ENCODE peak calls at places on chromosomes 5 and 9, in eight cellular contexts. S is H9; U is IMR-90; G is neural progenitor cell; W is A549; D is CD8-positive, alpha-beta T cell; M is mucosa of descending colon; K is BE2C. N is an unnamed sample. For H3K4me1, the result is how much of the 10 kb centered on the place peaks cover.

GRCh38 chr5:95422842-95423241 is 31.7 kb downstream of the FAM81B start:
- DNase-seq in D (no peak), M (no peak), U (no peak), K (no peak), W (no peak), G (no peak), S (no peak), N (no peak)

GRCh38 chr5:141494761-141495455 is 6.0 kb downstream of the PCDHGC5 start:
- DNase-seq in W (no peak), U (peak), M (no peak), D (no peak), K (no peak), S (peak), G (peak), N (no peak)

GRCh38 chr5:127872494-127872893 is 169.3 kb downstream of the CCDC192 start:
- DNase-seq in W (no peak), M (no peak), S (no peak), U (no peak), K (no peak), D (no peak), G (no peak), N (no peak)

GRCh38 chr9:12166511-12166910 is 526.7 kb upstream of the TYRP1 start:
- DNase-seq in D (no peak), S (no peak), K (no peak), U (no peak), W (no peak), G (no peak), M (no peak), N (no peak)

GRCh38 chr5:92703991-92704390 is 877.0 kb downstream of the NR2F1-AS1 start:
- DNase-seq in G (no peak), U (peak), S (no peak), D (no peak), M (no peak), K (no peak), W (no peak), N (no peak)

GRCh38 chr5:27561408-27561807 is 523.0 kb upstream of the CDH9 start:
- DNase-seq in S (no peak), U (no peak), W (no peak), G (no peak), K (no peak), D (no peak), M (no peak), N (no peak)

GRCh38 chr5:21152611-21153010 is 1164.6 kb upstream of the CDH18 start:
- DNase-seq in G (no peak), W (peak), S (no peak), K (no peak), M (no peak), D (no peak), U (peak), N (no peak)

GRCh38 chr9:4680178-4680535 is 788 bp downstream of the CDC37L1 start:
- DNase-seq in M (no peak), D (no peak), U (no peak), W (no peak), S (no peak), G (no peak), K (no peak), N (no peak)

GRCh38 chr5:131396882-131397281 is 133.0 kb downstream of the CDC42SE2 start:
- DNase-seq in S (no peak), U (no peak), K (no peak), G (no peak), D (no peak), W (no peak), M (no peak), N (no peak)

GRCh38 chr5:160260881-160261815 is 31.8 kb downstream of the FABP6 start:
- DNase-seq in U (peak), G (peak), K (no peak), S (no peak), D (no peak), M (peak), W (no peak), N (peak)

GRCh38 chr5:111948517-111948916 is 191.5 kb upstream of the NREP start:
- DNase-seq in S (no peak), G (no peak), M (no peak), W (no peak), U (peak), K (no peak), D (no peak), N (no peak)

GRCh38 chr5:33143405-33144123 is 297.2 kb upstream of the TARS1 start:
- DNase-seq in G (no peak), M (no peak), K (no peak), U (no peak), W (no peak), S (no peak), D (no peak), N (no peak)

GRCh38 chr9:136228107-136228875 is 17.3 kb downstream of the QSOX2 start:
- DNase-seq in S (no peak), D (no peak), G (no peak), K (no peak), W (peak), U (peak), M (no peak), N (no peak)

GRCh38 chr5:107653685-107654084 is 17.1 kb downstream of the EFNA5 start:
- DNase-seq in U (no peak), S (no peak), D (no peak), G (no peak), K (no peak), M (no peak), W (no peak), N (no peak)

GRCh38 chr5:56684159-56684558 is 131.2 kb upstream of the MAP3K1 start:
- DNase-seq in W (no peak), M (no peak), S (no peak), G (no peak), U (no peak), D (no peak), K (no peak), N (no peak)

GRCh38 chr5:109837226-109837861 is 147.6 kb downstream of the MAN2A1 start:
- DNase-seq in W (no peak), K (no peak), G (no peak), S (no peak), D (no peak), U (no peak), M (no peak), N (no peak)

GRCh38 chr5:149299451-149300054 is 27.9 kb downstream of the AFAP1L1 start:
- DNase-seq in K (no peak), M (no peak), U (no peak), W (no peak), S (no peak), G (no peak), D (no peak), N (peak)

GRCh38 chr5:61055434-61056006 is 106.7 kb downstream of the SMIM15 start:
- DNase-seq in K (no peak), G (peak), W (peak), U (peak), M (no peak), D (no peak), S (no peak), N (no peak)

GRCh38 chr5:67234671-67235176 is 38.1 kb upstream of the CD180 start:
- DNase-seq in U (peak), S (no peak), G (no peak), D (no peak), W (no peak), M (no peak), K (peak), N (peak)

GRCh38 chr5:19902316-19902934 is 85.6 kb downstream of the CDH18 start:
- DNase-seq in S (peak), M (no peak), K (no peak), G (peak), U (no peak), D (no peak), W (no peak), N (no peak)

GRCh38 chr9:90898229-90898628 is 96.6 kb downstream of the SYK start:
- DNase-seq in D (no peak), U (peak), M (no peak), S (no peak), G (no peak), W (no peak), K (no peak), N (no peak)

GRCh38 chr5:175695161-175696126 is 37.6 kb downstream of the HRH2 start:
- DNase-seq in W (no peak), D (no peak), M (no peak), G (no peak), S (no peak), U (no peak), K (no peak), N (peak)

GRCh38 chr5:175696139-175696854 is 38.4 kb downstream of the HRH2 start:
- DNase-seq in D (peak), U (no peak), M (peak), K (peak), W (peak), S (peak), G (peak), N (peak)

GRCh38 chr5:175698401-175699115 is 40.7 kb downstream of the HRH2 start:
- DNase-seq in G (no peak), S (no peak), K (no peak), U (no peak), D (no peak), W (no peak), M (no peak), N (peak)

GRCh38 chr5:175697846-175698245 is 40.0 kb downstream of the HRH2 start:
- DNase-seq in G (no peak), W (no peak), K (no peak), S (no peak), D (no peak), M (no peak), U (no peak), N (peak)

DNA sequence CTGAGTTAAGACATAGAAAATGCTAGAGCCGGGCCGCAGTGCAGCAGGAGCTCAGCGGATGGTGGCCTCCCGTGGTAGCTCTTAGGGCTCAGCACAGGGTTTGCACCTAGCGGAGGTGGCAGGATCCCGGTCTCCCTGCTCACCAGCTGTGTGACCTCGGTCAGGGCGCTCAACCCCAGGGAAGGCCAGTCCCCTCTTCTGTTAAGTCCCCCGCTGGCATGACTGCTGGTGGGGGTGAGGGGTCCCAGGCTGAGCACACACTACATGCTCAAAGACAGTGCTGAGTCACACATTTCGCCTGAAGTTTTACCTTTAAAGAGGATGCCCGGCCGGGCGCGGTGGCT is 39.0 kb downstream of the HRH2 start:
- DNase-seq in M (no peak), K (no peak), G (no peak), D (no peak), S (no peak), U (no peak), W (no peak), N (no peak)
- TF ChIP-seq CTCF in M (no peak), K (no peak), G (no peak), D (no peak), S (peak), U (no peak), W (no peak), N (no peak)

GRCh38 chr9:98778251-98778650 is 18.1 kb downstream of the ANKS6 start:
- DNase-seq in W (no peak), S (no peak), K (no peak), G (no peak), U (no peak), M (no peak), D (no peak), N (no peak)
- H3K4me1 ChIP-seq in W (under half), S (under half), K (under half), G (under half), U (under half), M (under half), D (under half), N (under half)

DNA sequence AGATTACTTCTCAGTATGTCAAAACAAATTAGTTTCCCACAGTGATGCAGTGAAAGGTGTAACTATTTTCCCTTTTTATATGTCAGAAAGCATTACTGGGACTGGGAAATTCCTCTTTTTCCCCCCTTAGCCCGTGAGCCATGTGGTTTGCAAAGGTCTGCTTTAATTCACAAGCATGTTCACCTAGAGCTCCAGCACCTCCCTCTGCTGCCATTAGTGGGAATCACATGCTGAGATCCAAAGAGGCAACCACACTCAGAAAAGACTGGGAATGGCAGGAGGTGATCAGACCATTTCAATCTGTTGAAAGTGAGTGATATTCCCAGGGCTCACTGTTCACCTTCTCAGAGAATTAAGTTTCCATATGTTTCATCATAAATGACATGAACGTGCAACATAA is 703.7 kb upstream of the WWC1 start:
- DNase-seq in K (peak), U (peak), W (peak), D (no peak), S (peak), M (no peak), G (peak), N (no peak)
- TF ChIP-seq CTCF in K (peak), U (peak), W (peak), D (no peak), S (peak), M (no peak), G (peak), N (peak)

DNA sequence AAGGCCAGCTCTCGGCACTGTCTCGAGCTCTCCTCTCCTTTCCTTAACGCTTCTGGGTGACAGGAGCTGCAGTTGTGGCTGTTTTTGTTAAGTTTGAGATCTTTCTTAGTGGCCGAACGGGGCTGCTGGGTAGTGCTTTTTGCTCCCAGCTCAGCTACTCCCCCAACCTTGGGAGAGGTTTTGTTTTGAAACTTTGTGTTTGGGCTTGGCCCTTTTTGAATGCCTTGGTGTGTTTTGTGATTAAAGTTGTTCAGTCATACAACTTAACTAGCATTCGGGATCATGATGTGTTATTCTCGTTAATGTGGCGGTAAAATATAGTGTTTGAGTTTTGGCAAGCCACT is 1.0 kb downstream of the KDM3B start:
- DNase-seq in D (peak), W (no peak), S (no peak), M (no peak), K (no peak), G (no peak), U (no peak), N (no peak)
- H3K4me1 ChIP-seq in D (under half), W (under half), S (under half), M (under half), K (under half), G (under half), U (under half), N (under half)

GRCh38 chr9:36007309-36007708 is 29.4 kb upstream of the RECK start:
- DNase-seq in M (no peak), G (no peak), D (no peak), S (no peak), W (no peak), U (no peak), K (no peak), N (no peak)

GRCh38 chr9:36008774-36009300 is 27.9 kb upstream of the RECK start:
- DNase-seq in D (peak), W (peak), U (peak), K (peak), G (peak), M (no peak), S (peak), N (no peak)

GRCh38 chr9:36005891-36006290 is 30.8 kb upstream of the RECK start:
- DNase-seq in S (no peak), D (no peak), M (no peak), K (no peak), W (no peak), U (no peak), G (no peak), N (no peak)

GRCh38 chr9:36007852-36008251 is 28.9 kb upstream of the RECK start:
- DNase-seq in S (no peak), G (no peak), D (no peak), W (no peak), U (no peak), K (no peak), M (no peak), N (no peak)

DNA sequence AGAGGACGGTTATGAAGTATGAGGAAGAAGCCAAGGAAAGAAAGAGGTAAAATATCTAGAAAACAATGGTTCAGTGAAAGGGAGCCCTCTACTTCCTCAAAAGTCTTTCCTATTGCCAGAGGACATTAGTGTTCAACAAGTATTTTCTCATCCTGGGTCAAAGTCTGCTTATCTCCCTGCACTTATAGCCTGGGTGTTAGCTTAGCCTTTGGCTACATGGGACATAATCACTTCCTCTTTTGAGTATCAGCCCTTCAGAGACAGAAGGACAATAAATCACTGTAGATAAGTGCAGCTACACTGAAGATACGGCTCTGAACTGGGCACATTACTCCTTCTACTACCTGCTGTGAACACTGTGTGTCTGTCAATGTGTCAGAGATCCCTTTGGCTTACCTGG is 30.2 kb upstream of the RECK start:
- DNase-seq in S (no peak), D (no peak), W (no peak), G (no peak), U (no peak), K (no peak), M (no peak), N (no peak)
- TF ChIP-seq CTCF in S (no peak), D (no peak), W (no peak), G (no peak), U (no peak), K (no peak), M (no peak), N (no peak)

GRCh38 chr9:88028338-88028737 is 54.0 kb upstream of the CDK20 start:
- DNase-seq in U (no peak), D (no peak), G (no peak), K (no peak), S (no peak), M (no peak), W (no peak), N (no peak)
- H3K4me1 ChIP-seq in U (under half), D (under half), G (under half), K (under half), S (under half), M (under half), W (under half), N (under half)

GRCh38 chr5:167579701-167580045 is 711.8 kb upstream of the WWC1 start:
- DNase-seq in W (no peak), G (no peak), D (no peak), U (peak), M (no peak), K (no peak), S (no peak), N (no peak)

GRCh38 chr5:167585184-167585583 is 706.3 kb upstream of the WWC1 start:
- DNase-seq in U (no peak), D (no peak), G (no peak), W (no peak), M (no peak), K (no peak), S (no peak), N (no peak)

GRCh38 chr5:167580608-167581007 is 710.8 kb upstream of the WWC1 start:
- DNase-seq in D (no peak), G (no peak), K (no peak), U (no peak), S (no peak), M (no peak), W (no peak), N (no peak)

GRCh38 chr5:167582916-167583315 is 708.5 kb upstream of the WWC1 start:
- DNase-seq in S (no peak), U (peak), K (no peak), D (no peak), G (no peak), W (no peak), M (no peak), N (no peak)

GRCh38 chr5:167582263-167582662 is 709.2 kb upstream of the WWC1 start:
- DNase-seq in S (no peak), K (no peak), M (no peak), G (no peak), W (peak), U (peak), D (no peak), N (no peak)
- TF ChIP-seq CTCF in S (no peak), K (no peak), M (no peak), G (no peak), W (peak), U (peak), D (no peak), N (no peak)

GRCh38 chr5:124553911-124554310 is 192.5 kb downstream of the ZNF608 start:
- DNase-seq in K (no peak), U (no peak), G (no peak), D (no peak), W (no peak), S (no peak), M (no peak), N (no peak)
- H3K4me1 ChIP-seq in K (under half), U (under half), G (under half), D (under half), W (under half), S (under half), M (under half), N (under half)

GRCh38 chr5:139636975-139637408 is 11.2 kb upstream of the CXXC5 start:
- DNase-seq in W (no peak), M (no peak), D (no peak), G (no peak), U (peak), S (no peak), K (no peak), N (no peak)

GRCh38 chr5:139636207-139636792 is 11.8 kb upstream of the CXXC5 start:
- DNase-seq in S (no peak), M (peak), W (no peak), K (no peak), U (no peak), D (peak), G (no peak), N (peak)

GRCh38 chr5:139638090-139638735 is 9.9 kb upstream of the CXXC5 start:
- DNase-seq in W (no peak), U (peak), D (no peak), M (peak), K (peak), G (peak), S (no peak), N (peak)

GRCh38 chr5:139638736-139639618 is 9.2 kb upstream of the CXXC5 start:
- DNase-seq in D (no peak), K (peak), G (peak), W (no peak), U (no peak), S (no peak), M (no peak), N (peak)

DNA sequence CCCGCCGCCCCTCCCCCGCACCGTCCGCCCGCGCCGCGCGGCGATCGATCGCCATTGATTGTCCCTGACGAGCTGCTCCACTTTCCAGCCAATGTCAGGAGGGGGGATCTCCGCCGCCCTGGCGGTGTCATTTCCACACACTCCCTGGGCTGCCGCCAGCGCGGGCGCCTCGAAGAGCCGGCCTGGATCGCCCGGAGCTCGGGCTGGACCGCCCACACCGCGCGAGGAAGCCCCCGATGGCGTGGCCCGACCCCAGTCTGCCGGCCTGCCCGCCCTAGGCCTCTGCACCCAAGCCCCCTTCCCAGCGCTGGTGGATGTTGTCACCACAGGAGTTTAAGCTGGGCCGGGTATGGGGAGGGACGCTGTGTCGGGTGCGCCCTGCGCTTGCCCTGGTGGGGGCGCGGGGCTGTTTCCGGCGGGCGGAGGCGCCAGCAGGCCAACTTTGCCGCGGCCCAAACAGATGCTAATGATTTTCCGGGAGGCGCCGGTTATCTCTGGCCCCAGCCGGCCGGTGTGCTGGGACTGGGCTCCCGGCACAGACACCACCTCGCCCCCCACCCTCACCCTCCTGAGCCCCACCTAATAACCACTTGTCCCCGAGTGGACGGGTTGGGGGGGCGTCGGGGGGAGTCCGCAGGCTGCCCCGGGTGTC is 10.6 kb upstream of the CXXC5 start:
- DNase-seq in K (peak), S (peak), U (peak), D (peak), M (peak), W (no peak), G (peak), N (peak)
- TF ChIP-seq CTCF in K (no peak), S (peak), U (no peak), D (no peak), M (no peak), W (no peak), G (peak), N (peak)